ENCODE peak calls at places on chromosomes 6 and 20, in nine cellular contexts. F, R, B, W, T, J, U, M and Z are unnamed samples.

GRCh38 chr20:47276856-47277541 is 79.5 kb downstream of the ZMYND8 start:
- DNase-seq in U (no peak), T (no peak), B (peak), W (no peak), F (no peak), R (peak), J (peak), M (peak), Z (peak)

GRCh38 chr6:148997863-148998262 is 251.0 kb downstream of the UST start:
- DNase-seq in F (no peak), B (peak), M (peak), T (no peak), W (no peak), R (peak), U (no peak), J (peak), Z (peak)

GRCh38 chr6:109024784-109025183 is 69.9 kb downstream of the SESN1 start:
- DNase-seq in M (no peak), U (no peak), J (no peak), F (no peak), B (peak), W (peak), R (peak), T (no peak), Z (no peak)

GRCh38 chr20:40276291-40276690 is 412.7 kb downstream of the MAFB start:
- DNase-seq in U (no peak), B (no peak), R (no peak), T (no peak), F (no peak), W (no peak), J (no peak), M (peak), Z (no peak)

GRCh38 chr20:13147971-13148370 is 73.1 kb upstream of the ISM1 start:
- DNase-seq in U (no peak), M (no peak), T (no peak), B (no peak), F (no peak), R (no peak), J (no peak), W (no peak), Z (no peak)

GRCh38 chr6:73713426-73714147 is 17.6 kb downstream of the CD109 start:
- DNase-seq in T (no peak), W (no peak), M (no peak), F (no peak), U (no peak), J (no peak), B (no peak), R (peak), Z (no peak)

GRCh38 chr6:147127587-147127986 is 76.6 kb upstream of the STXBP5 start:
- DNase-seq in W (no peak), F (no peak), U (no peak), B (peak), M (no peak), T (no peak), J (no peak), R (no peak), Z (no peak)

GRCh38 chr6:107115695-107116327 is 496 bp upstream of the BEND3 start:
- DNase-seq in B (peak), M (no peak), U (no peak), W (peak), F (peak), T (peak), R (no peak), J (no peak), Z (peak)

GRCh38 chr6:43277643-43278523 is 20.2 kb upstream of the SLC22A7 start:
- DNase-seq in M (no peak), T (no peak), R (no peak), W (no peak), B (no peak), U (no peak), J (no peak), F (no peak), Z (no peak)

GRCh38 chr20:64245746-64246595 is 9.6 kb upstream of the PCMTD2 start:
- DNase-seq in R (no peak), T (no peak), U (no peak), M (no peak), B (no peak), F (no peak), W (no peak), J (no peak), Z (no peak)

GRCh38 chr6:25835442-25836283 is 3.8 kb upstream of the SLC17A1 start:
- DNase-seq in T (no peak), W (no peak), F (no peak), U (no peak), J (no peak), M (no peak), R (peak), B (no peak), Z (no peak)

GRCh38 chr6:32177182-32177787 is 920 bp upstream of the RNF5 start:
- DNase-seq in B (peak), J (peak), M (no peak), W (no peak), U (no peak), T (no peak), R (no peak), F (peak), Z (no peak)

GRCh38 chr20:20184149-20184548 is 131.8 kb downstream of the CFAP61 start:
- DNase-seq in T (no peak), U (no peak), J (peak), R (peak), M (no peak), B (peak), W (no peak), F (no peak), Z (no peak)

GRCh38 chr6:107820571-107821261 is 3.4 kb downstream of the SCML4 start:
- DNase-seq in W (peak), B (no peak), J (peak), M (no peak), F (peak), U (no peak), T (peak), R (peak), Z (peak)

GRCh38 chr6:170237999-170238740 is 52.7 kb downstream of the DLL1 start:
- DNase-seq in M (no peak), B (no peak), U (no peak), T (no peak), R (no peak), J (no peak), W (no peak), F (no peak), Z (no peak)

GRCh38 chr20:4603724-4604123 is 118.0 kb upstream of the PRND start:
- DNase-seq in W (no peak), F (no peak), J (no peak), R (no peak), U (no peak), B (peak), M (no peak), T (no peak), Z (no peak)

GRCh38 chr20:61487346-61488022 is 235.4 kb downstream of the CDH4 start:
- DNase-seq in B (no peak), J (no peak), M (no peak), W (no peak), F (no peak), R (no peak), U (no peak), T (no peak), Z (no peak)

GRCh38 chr6:37279366-37280134 is 21.6 kb upstream of the TMEM217 start:
- DNase-seq in B (peak), F (no peak), W (no peak), J (peak), T (no peak), U (no peak), M (peak), R (peak), Z (peak)

GRCh38 chr20:23340524-23340923 is 10.1 kb upstream of the NXT1 start:
- DNase-seq in J (peak), B (peak), W (peak), U (peak), M (no peak), T (no peak), F (peak), R (peak), Z (peak)

GRCh38 chr6:36683145-36683655 is 4.7 kb downstream of the CDKN1A start:
- DNase-seq in U (no peak), T (no peak), R (no peak), B (no peak), W (no peak), M (no peak), J (no peak), F (no peak), Z (no peak)

GRCh38 chr6:5930968-5931367 is 75.8 kb downstream of the NRN1 start:
- DNase-seq in B (no peak), R (no peak), F (no peak), W (no peak), U (no peak), T (no peak), J (no peak), M (no peak), Z (no peak)